ENCODE peak calls at places on chromosomes 7 and 10, in eight cellular contexts. One of them, this sample, is unnamed.

GRCh38 chr10:46077616-46078268 is 31.7 kb upstream of the MSMB start:
- ATAC-seq in HepG2: peak; percentile 60
- ATAC-seq in IMR-90: no peak
- ATAC-seq in upper lobe of left lung: peak; percentile 49
- ATAC-seq in heart left ventricle: no peak
- ATAC-seq in right lobe of liver: no peak
- ATAC-seq in body of pancreas: no peak
- ATAC-seq in gastrocnemius medialis: no peak
- ATAC-seq in this sample: no peak

GRCh38 chr7:157444011-157444842 is 107.4 kb downstream of the DNAJB6 start:
- ATAC-seq in HepG2: no peak
- ATAC-seq in IMR-90: no peak
- ATAC-seq in upper lobe of left lung: no peak
- ATAC-seq in heart left ventricle: no peak
- ATAC-seq in right lobe of liver: no peak
- ATAC-seq in body of pancreas: no peak
- ATAC-seq in gastrocnemius medialis: no peak
- ATAC-seq in this sample: no peak

GRCh38 chr7:69664433-69664832 is 66.2 kb downstream of the AUTS2 start:
- ATAC-seq in HepG2: no peak
- ATAC-seq in IMR-90: no peak
- ATAC-seq in upper lobe of left lung: no peak
- ATAC-seq in heart left ventricle: no peak
- ATAC-seq in right lobe of liver: no peak
- ATAC-seq in body of pancreas: no peak
- ATAC-seq in gastrocnemius medialis: no peak
- ATAC-seq in this sample: no peak

GRCh38 chr10:128907155-128907554 is 559.9 kb upstream of the MGMT start:
- ATAC-seq in HepG2: no peak
- ATAC-seq in IMR-90: no peak
- ATAC-seq in upper lobe of left lung: no peak
- ATAC-seq in heart left ventricle: no peak
- ATAC-seq in right lobe of liver: no peak
- ATAC-seq in body of pancreas: no peak
- ATAC-seq in gastrocnemius medialis: no peak
- ATAC-seq in this sample: peak; percentile 66

GRCh38 chr10:48518926-48519730 is 85.7 kb downstream of the ARHGAP22 start:
- ATAC-seq in HepG2: no peak
- ATAC-seq in IMR-90: no peak
- ATAC-seq in upper lobe of left lung: no peak
- ATAC-seq in heart left ventricle: no peak
- ATAC-seq in right lobe of liver: no peak
- ATAC-seq in body of pancreas: no peak
- ATAC-seq in gastrocnemius medialis: no peak
- ATAC-seq in this sample: no peak

GRCh38 chr7:105448181-105448580 is 59.5 kb upstream of the SRPK2 start:
- ATAC-seq in HepG2: no peak
- ATAC-seq in IMR-90: no peak
- ATAC-seq in upper lobe of left lung: no peak
- ATAC-seq in heart left ventricle: no peak
- ATAC-seq in right lobe of liver: no peak
- ATAC-seq in body of pancreas: no peak
- ATAC-seq in gastrocnemius medialis: no peak
- ATAC-seq in this sample: no peak

GRCh38 chr10:94027197-94027596 is 33.5 kb downstream of the PLCE1 start:
- ATAC-seq in HepG2: no peak
- ATAC-seq in IMR-90: no peak
- ATAC-seq in upper lobe of left lung: no peak
- ATAC-seq in heart left ventricle: no peak
- ATAC-seq in right lobe of liver: no peak
- ATAC-seq in body of pancreas: no peak
- ATAC-seq in gastrocnemius medialis: no peak
- ATAC-seq in this sample: no peak

GRCh38 chr7:26179422-26179821 is 21.1 kb downstream of the HNRNPA2B1 start:
- ATAC-seq in HepG2: peak; percentile 13
- ATAC-seq in IMR-90: no peak
- ATAC-seq in upper lobe of left lung: no peak
- ATAC-seq in heart left ventricle: no peak
- ATAC-seq in right lobe of liver: no peak
- ATAC-seq in body of pancreas: no peak
- ATAC-seq in gastrocnemius medialis: no peak
- ATAC-seq in this sample: no peak

GRCh38 chr7:69395072-69395714 is 203.1 kb upstream of the AUTS2 start:
- ATAC-seq in HepG2: no peak
- ATAC-seq in IMR-90: no peak
- ATAC-seq in upper lobe of left lung: peak; percentile 22
- ATAC-seq in heart left ventricle: no peak
- ATAC-seq in right lobe of liver: no peak
- ATAC-seq in body of pancreas: peak; percentile 6
- ATAC-seq in gastrocnemius medialis: no peak
- ATAC-seq in this sample: peak; percentile 63

GRCh38 chr10:68435803-68436202 is 28.7 kb upstream of the RUFY2 start:
- ATAC-seq in HepG2: no peak
- ATAC-seq in IMR-90: no peak
- ATAC-seq in upper lobe of left lung: no peak
- ATAC-seq in heart left ventricle: no peak
- ATAC-seq in right lobe of liver: no peak
- ATAC-seq in body of pancreas: no peak
- ATAC-seq in gastrocnemius medialis: no peak
- ATAC-seq in this sample: no peak

GRCh38 chr7:21941570-21942224 is 4.0 kb downstream of the CDCA7L start:
- ATAC-seq in HepG2: no peak
- ATAC-seq in IMR-90: no peak
- ATAC-seq in upper lobe of left lung: no peak
- ATAC-seq in heart left ventricle: no peak
- ATAC-seq in right lobe of liver: no peak
- ATAC-seq in body of pancreas: no peak
- ATAC-seq in gastrocnemius medialis: no peak
- ATAC-seq in this sample: no peak

GRCh38 chr7:22551768-22552513 is 52.0 kb upstream of the STEAP1B start:
- ATAC-seq in HepG2: no peak
- ATAC-seq in IMR-90: no peak
- ATAC-seq in upper lobe of left lung: no peak
- ATAC-seq in heart left ventricle: no peak
- ATAC-seq in right lobe of liver: no peak
- ATAC-seq in body of pancreas: no peak
- ATAC-seq in gastrocnemius medialis: no peak
- ATAC-seq in this sample: no peak

GRCh38 chr10:132186488-132187413 is at the start of gene DPYSL4:
- ATAC-seq in HepG2: peak; percentile 4
- ATAC-seq in IMR-90: peak; percentile 76
- ATAC-seq in upper lobe of left lung: no peak
- ATAC-seq in heart left ventricle: peak; percentile 28
- ATAC-seq in right lobe of liver: peak; percentile 23
- ATAC-seq in body of pancreas: no peak
- ATAC-seq in gastrocnemius medialis: peak; percentile 22
- ATAC-seq in this sample: peak; percentile 26

GRCh38 chr7:29139796-29140195 is 6.5 kb downstream of the CPVL start:
- ATAC-seq in HepG2: no peak
- ATAC-seq in IMR-90: no peak
- ATAC-seq in upper lobe of left lung: no peak
- ATAC-seq in heart left ventricle: no peak
- ATAC-seq in right lobe of liver: no peak
- ATAC-seq in body of pancreas: no peak
- ATAC-seq in gastrocnemius medialis: no peak
- ATAC-seq in this sample: no peak

GRCh38 chr7:37450035-37450434 is 1.4 kb upstream of the ELMO1 start:
- ATAC-seq in HepG2: no peak
- ATAC-seq in IMR-90: no peak
- ATAC-seq in upper lobe of left lung: no peak
- ATAC-seq in heart left ventricle: no peak
- ATAC-seq in right lobe of liver: no peak
- ATAC-seq in body of pancreas: no peak
- ATAC-seq in gastrocnemius medialis: no peak
- ATAC-seq in this sample: no peak

GRCh38 chr7:37446371-37446770 is 2.3 kb downstream of the ELMO1 start:
- ATAC-seq in HepG2: no peak
- ATAC-seq in IMR-90: no peak
- ATAC-seq in upper lobe of left lung: no peak
- ATAC-seq in heart left ventricle: no peak
- ATAC-seq in right lobe of liver: no peak
- ATAC-seq in body of pancreas: no peak
- ATAC-seq in gastrocnemius medialis: no peak
- ATAC-seq in this sample: no peak

GRCh38 chr7:37448057-37448636 is 517 bp downstream of the ELMO1 start:
- ATAC-seq in HepG2: peak; percentile 65
- ATAC-seq in IMR-90: no peak
- ATAC-seq in upper lobe of left lung: peak; percentile 3
- ATAC-seq in heart left ventricle: peak; percentile 6
- ATAC-seq in right lobe of liver: peak; percentile 49
- ATAC-seq in body of pancreas: peak; percentile 27
- ATAC-seq in gastrocnemius medialis: no peak
- ATAC-seq in this sample: peak; percentile 16

GRCh38 chr7:37449621-37450020 is 957 bp upstream of the ELMO1 start:
- ATAC-seq in HepG2: no peak
- ATAC-seq in IMR-90: no peak
- ATAC-seq in upper lobe of left lung: no peak
- ATAC-seq in heart left ventricle: no peak
- ATAC-seq in right lobe of liver: no peak
- ATAC-seq in body of pancreas: no peak
- ATAC-seq in gastrocnemius medialis: no peak
- ATAC-seq in this sample: no peak

DNA sequence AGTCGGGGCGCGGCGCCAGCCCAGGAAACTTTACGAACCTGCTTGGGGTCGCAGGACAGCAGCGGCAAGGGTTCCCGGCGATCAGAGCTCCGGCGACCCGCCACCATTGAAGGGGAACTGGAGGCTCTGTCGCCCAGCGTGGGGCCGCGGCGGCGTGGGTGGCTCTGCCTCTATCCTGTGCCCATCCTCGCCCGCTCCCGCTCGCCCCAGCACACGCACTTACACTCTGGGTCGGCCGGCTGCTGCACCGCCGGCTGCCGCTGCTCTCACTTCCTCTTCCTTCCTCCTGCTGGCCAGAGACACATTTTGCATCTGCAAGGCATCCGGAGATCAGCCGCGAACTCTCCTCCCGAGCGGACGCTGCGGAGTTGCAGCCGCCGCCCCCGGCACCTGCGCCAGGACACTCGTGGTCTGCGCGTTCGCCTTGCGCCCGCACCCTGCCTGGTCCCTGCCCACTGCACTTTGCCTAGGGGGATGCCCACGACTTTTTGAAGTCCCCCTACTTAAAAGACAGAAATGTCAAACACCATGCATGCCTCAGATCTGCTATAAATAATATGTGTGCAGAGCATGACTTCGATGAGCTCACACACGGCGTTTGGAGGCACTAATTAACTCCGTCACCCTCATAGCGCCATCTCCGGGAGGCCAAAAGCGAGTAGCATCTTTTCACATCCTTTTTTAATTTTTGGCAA is at the start of gene ELMO1:
- ATAC-seq in HepG2: peak; percentile 99
- ATAC-seq in IMR-90: peak; percentile 62
- ATAC-seq in upper lobe of left lung: peak; percentile 84
- ATAC-seq in heart left ventricle: peak; percentile 59
- ATAC-seq in right lobe of liver: peak; percentile 75
- ATAC-seq in body of pancreas: peak; percentile 66
- ATAC-seq in gastrocnemius medialis: peak; percentile 55
- ATAC-seq in this sample: peak; percentile 79
- TF ChIP-seq POLR2A in HepG2: no peak
- TF ChIP-seq POLR2A in IMR-90: no peak
- TF ChIP-seq POLR2A in upper lobe of left lung: peak; percentile 55
- TF ChIP-seq POLR2A in heart left ventricle: peak; percentile 67
- TF ChIP-seq POLR2A in right lobe of liver: peak; percentile 81
- TF ChIP-seq POLR2A in body of pancreas: peak; percentile 57
- TF ChIP-seq POLR2A in gastrocnemius medialis: peak; percentile 25
- TF ChIP-seq POLR2A in this sample: peak; percentile 62

GRCh38 chr7:4663239-4663638 is 18.9 kb upstream of the FOXK1 start:
- ATAC-seq in HepG2: no peak
- ATAC-seq in IMR-90: no peak
- ATAC-seq in upper lobe of left lung: no peak
- ATAC-seq in heart left ventricle: no peak
- ATAC-seq in right lobe of liver: no peak
- ATAC-seq in body of pancreas: no peak
- ATAC-seq in gastrocnemius medialis: no peak
- ATAC-seq in this sample: no peak
- H3K27ac ChIP-seq in HepG2: no peak overlapping the region
- H3K27ac ChIP-seq in IMR-90: no peak overlapping the region
- H3K27ac ChIP-seq in upper lobe of left lung: no peak overlapping the region
- H3K27ac ChIP-seq in heart left ventricle: no peak overlapping the region
- H3K27ac ChIP-seq in right lobe of liver: no peak overlapping the region
- H3K27ac ChIP-seq in body of pancreas: no peak overlapping the region
- H3K27ac ChIP-seq in gastrocnemius medialis: no peak overlapping the region
- H3K27ac ChIP-seq in this sample: no peak overlapping the region

GRCh38 chr10:119543814-119544642 is 1.5 kb upstream of the RGS10 start:
- ATAC-seq in HepG2: no peak
- ATAC-seq in IMR-90: no peak
- ATAC-seq in upper lobe of left lung: no peak
- ATAC-seq in heart left ventricle: no peak
- ATAC-seq in right lobe of liver: no peak
- ATAC-seq in body of pancreas: no peak
- ATAC-seq in gastrocnemius medialis: no peak
- ATAC-seq in this sample: no peak

GRCh38 chr10:119542357-119542989 is at the start of gene RGS10:
- ATAC-seq in HepG2: peak; percentile 63
- ATAC-seq in IMR-90: peak; percentile 93
- ATAC-seq in upper lobe of left lung: peak; percentile 84
- ATAC-seq in heart left ventricle: peak; percentile 81
- ATAC-seq in right lobe of liver: peak; percentile 91
- ATAC-seq in body of pancreas: peak; percentile 75
- ATAC-seq in gastrocnemius medialis: peak; percentile 83
- ATAC-seq in this sample: peak; percentile 92

GRCh38 chr10:119541459-119542356 is 811 bp downstream of the RGS10 start:
- ATAC-seq in HepG2: no peak
- ATAC-seq in IMR-90: peak; percentile 6
- ATAC-seq in upper lobe of left lung: no peak
- ATAC-seq in heart left ventricle: no peak
- ATAC-seq in right lobe of liver: peak; percentile 22
- ATAC-seq in body of pancreas: no peak
- ATAC-seq in gastrocnemius medialis: no peak
- ATAC-seq in this sample: peak; percentile 13

GRCh38 chr10:119545310-119545709 is 2.8 kb upstream of the RGS10 start:
- ATAC-seq in HepG2: no peak
- ATAC-seq in IMR-90: no peak
- ATAC-seq in upper lobe of left lung: no peak
- ATAC-seq in heart left ventricle: no peak
- ATAC-seq in right lobe of liver: no peak
- ATAC-seq in body of pancreas: no peak
- ATAC-seq in gastrocnemius medialis: no peak
- ATAC-seq in this sample: no peak

GRCh38 chr10:119542990-119543813 is 683 bp upstream of the RGS10 start:
- ATAC-seq in HepG2: peak; percentile 83
- ATAC-seq in IMR-90: peak; percentile 58
- ATAC-seq in upper lobe of left lung: peak; percentile 64
- ATAC-seq in heart left ventricle: peak; percentile 50
- ATAC-seq in right lobe of liver: peak; percentile 54
- ATAC-seq in body of pancreas: peak; percentile 38
- ATAC-seq in gastrocnemius medialis: peak; percentile 60
- ATAC-seq in this sample: peak; percentile 48
- TF ChIP-seq POLR2A in HepG2: no peak
- TF ChIP-seq POLR2A in IMR-90: no peak
- TF ChIP-seq POLR2A in upper lobe of left lung: no peak
- TF ChIP-seq POLR2A in heart left ventricle: no peak
- TF ChIP-seq POLR2A in right lobe of liver: no peak
- TF ChIP-seq POLR2A in body of pancreas: no peak
- TF ChIP-seq POLR2A in gastrocnemius medialis: peak; percentile 6
- TF ChIP-seq POLR2A in this sample: no peak

DNA sequence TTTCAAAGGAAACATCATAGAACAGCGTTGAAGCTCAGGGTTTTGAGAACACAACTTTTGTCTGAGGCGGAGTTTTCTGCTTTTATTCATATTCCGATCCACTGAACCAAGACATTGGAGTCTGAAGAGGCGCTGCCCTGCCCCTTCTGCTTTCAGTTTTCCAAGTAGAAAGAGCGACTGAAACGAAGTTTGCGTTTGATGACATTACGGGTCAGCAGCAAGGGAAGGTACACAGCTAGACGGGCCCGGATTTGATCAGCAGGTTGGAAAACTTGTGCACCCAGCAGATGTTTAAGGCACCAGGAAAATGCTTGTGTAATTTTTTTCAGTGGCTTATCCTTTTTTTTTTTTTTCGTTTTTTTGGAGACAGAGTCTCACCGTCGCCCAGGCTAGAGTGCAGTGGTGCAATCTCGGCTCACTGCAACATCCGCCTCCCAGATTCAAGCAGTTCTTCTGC is 720 bp downstream of the SUN1 start:
- ATAC-seq in HepG2: no peak
- ATAC-seq in IMR-90: no peak
- ATAC-seq in upper lobe of left lung: no peak
- ATAC-seq in heart left ventricle: no peak
- ATAC-seq in right lobe of liver: no peak
- ATAC-seq in body of pancreas: no peak
- ATAC-seq in gastrocnemius medialis: no peak
- ATAC-seq in this sample: no peak
- H3K27ac ChIP-seq in HepG2: no peak overlapping the region
- H3K27ac ChIP-seq in IMR-90: no peak overlapping the region
- H3K27ac ChIP-seq in upper lobe of left lung: peak overlapping the region; percentile 92
- H3K27ac ChIP-seq in heart left ventricle: peak overlapping the region; percentile 80
- H3K27ac ChIP-seq in right lobe of liver: peak overlapping the region; percentile 87
- H3K27ac ChIP-seq in body of pancreas: peak overlapping the region; percentile 77
- H3K27ac ChIP-seq in gastrocnemius medialis: peak overlapping the region; percentile 96
- H3K27ac ChIP-seq in this sample: peak overlapping the region; percentile 90

This sample was measured in gastroesophageal sphincter.